ENCODE peak calls at places on chromosomes 13 and 19, in nine cellular contexts. One of them, this sample, is unnamed.

GRCh38 chr19:55669418-55670279 is 5.4 kb upstream of the EPN1 start:
- DNase-seq in astrocyte of the cerebellum: no peak
- DNase-seq in CD4-positive, alpha-beta T cell: no peak
- DNase-seq in ELR: no peak
- DNase-seq in GDM1: no peak
- DNase-seq in activated T-helper 1 cell treated with anti-CD3 and anti-CD28 coated beads, Interleukin-12 subunit alpha, Interleukin-12 subunit beta, Interleukin-2, Interleukin-4 antibody, amounts not matched to agents 30 ng/mL and 10 ng/mL and 1 ng/mL, durations not matched to agents 14 hours and 24 hours and 36 hours: no peak
- DNase-seq in tibial artery: no peak
- DNase-seq in activated naive CD4-positive, alpha-beta T cell treated with anti-CD3 and anti-CD28 coated beads, Interleukin-2, amount 50 U/mL, for 16 hours: no peak
- DNase-seq in left cardiac atrium: no peak
- DNase-seq in this sample: no peak

GRCh38 chr13:99559560-99559959 is 58.3 kb downstream of the TM9SF2 start:
- DNase-seq in astrocyte of the cerebellum: no peak
- DNase-seq in CD4-positive, alpha-beta T cell: no peak
- DNase-seq in ELR: no peak
- DNase-seq in GDM1: no peak
- DNase-seq in activated T-helper 1 cell treated with anti-CD3 and anti-CD28 coated beads, Interleukin-12 subunit alpha, Interleukin-12 subunit beta, Interleukin-2, Interleukin-4 antibody, amounts not matched to agents 30 ng/mL and 10 ng/mL and 1 ng/mL, durations not matched to agents 14 hours and 24 hours and 36 hours: no peak
- DNase-seq in tibial artery: no peak
- DNase-seq in activated naive CD4-positive, alpha-beta T cell treated with anti-CD3 and anti-CD28 coated beads, Interleukin-2, amount 50 U/mL, for 16 hours: no peak
- DNase-seq in left cardiac atrium: no peak
- DNase-seq in this sample: no peak

GRCh38 chr19:7716762-7717161 is 14.8 kb upstream of the FCER2 start:
- DNase-seq in astrocyte of the cerebellum: no peak
- DNase-seq in CD4-positive, alpha-beta T cell: no peak
- DNase-seq in ELR: no peak
- DNase-seq in GDM1: no peak
- DNase-seq in activated T-helper 1 cell treated with anti-CD3 and anti-CD28 coated beads, Interleukin-12 subunit alpha, Interleukin-12 subunit beta, Interleukin-2, Interleukin-4 antibody, amounts not matched to agents 30 ng/mL and 10 ng/mL and 1 ng/mL, durations not matched to agents 14 hours and 24 hours and 36 hours: no peak
- DNase-seq in tibial artery: no peak
- DNase-seq in activated naive CD4-positive, alpha-beta T cell treated with anti-CD3 and anti-CD28 coated beads, Interleukin-2, amount 50 U/mL, for 16 hours: no peak
- DNase-seq in left cardiac atrium: no peak
- DNase-seq in this sample: no peak

GRCh38 chr13:84649853-84650252 is 767.6 kb upstream of the SLITRK1 start:
- DNase-seq in astrocyte of the cerebellum: no peak
- DNase-seq in CD4-positive, alpha-beta T cell: no peak
- DNase-seq in ELR: peak
- DNase-seq in GDM1: no peak
- DNase-seq in activated T-helper 1 cell treated with anti-CD3 and anti-CD28 coated beads, Interleukin-12 subunit alpha, Interleukin-12 subunit beta, Interleukin-2, Interleukin-4 antibody, amounts not matched to agents 30 ng/mL and 10 ng/mL and 1 ng/mL, durations not matched to agents 14 hours and 24 hours and 36 hours: no peak
- DNase-seq in tibial artery: no peak
- DNase-seq in activated naive CD4-positive, alpha-beta T cell treated with anti-CD3 and anti-CD28 coated beads, Interleukin-2, amount 50 U/mL, for 16 hours: no peak
- DNase-seq in left cardiac atrium: no peak
- DNase-seq in this sample: no peak

GRCh38 chr13:66102864-66103263 is 1127.3 kb downstream of the PCDH9 start:
- DNase-seq in astrocyte of the cerebellum: no peak
- DNase-seq in CD4-positive, alpha-beta T cell: no peak
- DNase-seq in ELR: peak
- DNase-seq in GDM1: no peak
- DNase-seq in activated T-helper 1 cell treated with anti-CD3 and anti-CD28 coated beads, Interleukin-12 subunit alpha, Interleukin-12 subunit beta, Interleukin-2, Interleukin-4 antibody, amounts not matched to agents 30 ng/mL and 10 ng/mL and 1 ng/mL, durations not matched to agents 14 hours and 24 hours and 36 hours: no peak
- DNase-seq in tibial artery: no peak
- DNase-seq in activated naive CD4-positive, alpha-beta T cell treated with anti-CD3 and anti-CD28 coated beads, Interleukin-2, amount 50 U/mL, for 16 hours: no peak
- DNase-seq in left cardiac atrium: no peak
- DNase-seq in this sample: no peak

GRCh38 chr19:43847246-43847645 is 20.1 kb downstream of the ZNF283 start:
- DNase-seq in astrocyte of the cerebellum: no peak
- DNase-seq in CD4-positive, alpha-beta T cell: no peak
- DNase-seq in ELR: peak
- DNase-seq in GDM1: no peak
- DNase-seq in activated T-helper 1 cell treated with anti-CD3 and anti-CD28 coated beads, Interleukin-12 subunit alpha, Interleukin-12 subunit beta, Interleukin-2, Interleukin-4 antibody, amounts not matched to agents 30 ng/mL and 10 ng/mL and 1 ng/mL, durations not matched to agents 14 hours and 24 hours and 36 hours: no peak
- DNase-seq in tibial artery: no peak
- DNase-seq in activated naive CD4-positive, alpha-beta T cell treated with anti-CD3 and anti-CD28 coated beads, Interleukin-2, amount 50 U/mL, for 16 hours: no peak
- DNase-seq in left cardiac atrium: no peak
- DNase-seq in this sample: no peak

GRCh38 chr13:105805866-105806265 is 729.6 kb downstream of the EFNB2 start:
- DNase-seq in astrocyte of the cerebellum: no peak
- DNase-seq in CD4-positive, alpha-beta T cell: no peak
- DNase-seq in ELR: no peak
- DNase-seq in GDM1: no peak
- DNase-seq in activated T-helper 1 cell treated with anti-CD3 and anti-CD28 coated beads, Interleukin-12 subunit alpha, Interleukin-12 subunit beta, Interleukin-2, Interleukin-4 antibody, amounts not matched to agents 30 ng/mL and 10 ng/mL and 1 ng/mL, durations not matched to agents 14 hours and 24 hours and 36 hours: no peak
- DNase-seq in tibial artery: no peak
- DNase-seq in activated naive CD4-positive, alpha-beta T cell treated with anti-CD3 and anti-CD28 coated beads, Interleukin-2, amount 50 U/mL, for 16 hours: no peak
- DNase-seq in left cardiac atrium: no peak
- DNase-seq in this sample: no peak

GRCh38 chr19:10655457-10656312 is 1.5 kb downstream of the ILF3 start:
- DNase-seq in astrocyte of the cerebellum: no peak
- DNase-seq in CD4-positive, alpha-beta T cell: no peak
- DNase-seq in ELR: peak
- DNase-seq in GDM1: no peak
- DNase-seq in activated T-helper 1 cell treated with anti-CD3 and anti-CD28 coated beads, Interleukin-12 subunit alpha, Interleukin-12 subunit beta, Interleukin-2, Interleukin-4 antibody, amounts not matched to agents 30 ng/mL and 10 ng/mL and 1 ng/mL, durations not matched to agents 14 hours and 24 hours and 36 hours: no peak
- DNase-seq in tibial artery: no peak
- DNase-seq in activated naive CD4-positive, alpha-beta T cell treated with anti-CD3 and anti-CD28 coated beads, Interleukin-2, amount 50 U/mL, for 16 hours: no peak
- DNase-seq in left cardiac atrium: no peak
- DNase-seq in this sample: no peak

GRCh38 chr13:40987606-40988280 is 31.4 kb downstream of the ELF1 start:
- DNase-seq in astrocyte of the cerebellum: no peak
- DNase-seq in CD4-positive, alpha-beta T cell: no peak
- DNase-seq in ELR: no peak
- DNase-seq in GDM1: no peak
- DNase-seq in activated T-helper 1 cell treated with anti-CD3 and anti-CD28 coated beads, Interleukin-12 subunit alpha, Interleukin-12 subunit beta, Interleukin-2, Interleukin-4 antibody, amounts not matched to agents 30 ng/mL and 10 ng/mL and 1 ng/mL, durations not matched to agents 14 hours and 24 hours and 36 hours: no peak
- DNase-seq in tibial artery: no peak
- DNase-seq in activated naive CD4-positive, alpha-beta T cell treated with anti-CD3 and anti-CD28 coated beads, Interleukin-2, amount 50 U/mL, for 16 hours: no peak
- DNase-seq in left cardiac atrium: no peak
- DNase-seq in this sample: no peak

GRCh38 chr19:10211071-10211470 is 16.3 kb upstream of the DNMT1 start:
- DNase-seq in astrocyte of the cerebellum: no peak
- DNase-seq in CD4-positive, alpha-beta T cell: no peak
- DNase-seq in ELR: no peak
- DNase-seq in GDM1: no peak
- DNase-seq in activated T-helper 1 cell treated with anti-CD3 and anti-CD28 coated beads, Interleukin-12 subunit alpha, Interleukin-12 subunit beta, Interleukin-2, Interleukin-4 antibody, amounts not matched to agents 30 ng/mL and 10 ng/mL and 1 ng/mL, durations not matched to agents 14 hours and 24 hours and 36 hours: no peak
- DNase-seq in tibial artery: no peak
- DNase-seq in activated naive CD4-positive, alpha-beta T cell treated with anti-CD3 and anti-CD28 coated beads, Interleukin-2, amount 50 U/mL, for 16 hours: no peak
- DNase-seq in left cardiac atrium: no peak
- DNase-seq in this sample: no peak

GRCh38 chr13:58712191-58712590 is 1080.6 kb downstream of the PCDH17 start:
- DNase-seq in astrocyte of the cerebellum: no peak
- DNase-seq in CD4-positive, alpha-beta T cell: no peak
- DNase-seq in ELR: no peak
- DNase-seq in GDM1: no peak
- DNase-seq in activated T-helper 1 cell treated with anti-CD3 and anti-CD28 coated beads, Interleukin-12 subunit alpha, Interleukin-12 subunit beta, Interleukin-2, Interleukin-4 antibody, amounts not matched to agents 30 ng/mL and 10 ng/mL and 1 ng/mL, durations not matched to agents 14 hours and 24 hours and 36 hours: no peak
- DNase-seq in tibial artery: no peak
- DNase-seq in activated naive CD4-positive, alpha-beta T cell treated with anti-CD3 and anti-CD28 coated beads, Interleukin-2, amount 50 U/mL, for 16 hours: no peak
- DNase-seq in left cardiac atrium: no peak
- DNase-seq in this sample: no peak

GRCh38 chr19:662207-662961 is 630 bp downstream of the RNF126 start:
- DNase-seq in astrocyte of the cerebellum: no peak
- DNase-seq in CD4-positive, alpha-beta T cell: peak
- DNase-seq in ELR: peak
- DNase-seq in GDM1: peak
- DNase-seq in activated T-helper 1 cell treated with anti-CD3 and anti-CD28 coated beads, Interleukin-12 subunit alpha, Interleukin-12 subunit beta, Interleukin-2, Interleukin-4 antibody, amounts not matched to agents 30 ng/mL and 10 ng/mL and 1 ng/mL, durations not matched to agents 14 hours and 24 hours and 36 hours: peak
- DNase-seq in tibial artery: no peak
- DNase-seq in activated naive CD4-positive, alpha-beta T cell treated with anti-CD3 and anti-CD28 coated beads, Interleukin-2, amount 50 U/mL, for 16 hours: peak
- DNase-seq in left cardiac atrium: peak
- DNase-seq in this sample: peak

GRCh38 chr13:47463726-47464125 is 537.3 kb downstream of the SUCLA2 start:
- DNase-seq in astrocyte of the cerebellum: no peak
- DNase-seq in CD4-positive, alpha-beta T cell: no peak
- DNase-seq in ELR: peak
- DNase-seq in GDM1: no peak
- DNase-seq in activated T-helper 1 cell treated with anti-CD3 and anti-CD28 coated beads, Interleukin-12 subunit alpha, Interleukin-12 subunit beta, Interleukin-2, Interleukin-4 antibody, amounts not matched to agents 30 ng/mL and 10 ng/mL and 1 ng/mL, durations not matched to agents 14 hours and 24 hours and 36 hours: no peak
- DNase-seq in tibial artery: no peak
- DNase-seq in activated naive CD4-positive, alpha-beta T cell treated with anti-CD3 and anti-CD28 coated beads, Interleukin-2, amount 50 U/mL, for 16 hours: no peak
- DNase-seq in left cardiac atrium: no peak
- DNase-seq in this sample: no peak

GRCh38 chr19:11425719-11426457 is 6.8 kb upstream of the RGL3 start:
- DNase-seq in astrocyte of the cerebellum: no peak
- DNase-seq in CD4-positive, alpha-beta T cell: no peak
- DNase-seq in ELR: no peak
- DNase-seq in GDM1: no peak
- DNase-seq in activated T-helper 1 cell treated with anti-CD3 and anti-CD28 coated beads, Interleukin-12 subunit alpha, Interleukin-12 subunit beta, Interleukin-2, Interleukin-4 antibody, amounts not matched to agents 30 ng/mL and 10 ng/mL and 1 ng/mL, durations not matched to agents 14 hours and 24 hours and 36 hours: no peak
- DNase-seq in tibial artery: no peak
- DNase-seq in activated naive CD4-positive, alpha-beta T cell treated with anti-CD3 and anti-CD28 coated beads, Interleukin-2, amount 50 U/mL, for 16 hours: no peak
- DNase-seq in left cardiac atrium: no peak
- DNase-seq in this sample: no peak

GRCh38 chr13:46313441-46314257 is 73.4 kb downstream of the RUBCNL start:
- DNase-seq in astrocyte of the cerebellum: no peak
- DNase-seq in CD4-positive, alpha-beta T cell: no peak
- DNase-seq in ELR: no peak
- DNase-seq in GDM1: no peak
- DNase-seq in activated T-helper 1 cell treated with anti-CD3 and anti-CD28 coated beads, Interleukin-12 subunit alpha, Interleukin-12 subunit beta, Interleukin-2, Interleukin-4 antibody, amounts not matched to agents 30 ng/mL and 10 ng/mL and 1 ng/mL, durations not matched to agents 14 hours and 24 hours and 36 hours: no peak
- DNase-seq in tibial artery: no peak
- DNase-seq in activated naive CD4-positive, alpha-beta T cell treated with anti-CD3 and anti-CD28 coated beads, Interleukin-2, amount 50 U/mL, for 16 hours: no peak
- DNase-seq in left cardiac atrium: no peak
- DNase-seq in this sample: no peak

GRCh38 chr13:109610517-109610916 is 175.9 kb downstream of the IRS2 start:
- DNase-seq in astrocyte of the cerebellum: no peak
- DNase-seq in CD4-positive, alpha-beta T cell: peak
- DNase-seq in ELR: peak
- DNase-seq in GDM1: peak
- DNase-seq in activated T-helper 1 cell treated with anti-CD3 and anti-CD28 coated beads, Interleukin-12 subunit alpha, Interleukin-12 subunit beta, Interleukin-2, Interleukin-4 antibody, amounts not matched to agents 30 ng/mL and 10 ng/mL and 1 ng/mL, durations not matched to agents 14 hours and 24 hours and 36 hours: no peak
- DNase-seq in tibial artery: no peak
- DNase-seq in activated naive CD4-positive, alpha-beta T cell treated with anti-CD3 and anti-CD28 coated beads, Interleukin-2, amount 50 U/mL, for 16 hours: peak
- DNase-seq in left cardiac atrium: peak
- DNase-seq in this sample: no peak

GRCh38 chr19:23287620-23288019 is 37.4 kb upstream of the ZNF724 start:
- DNase-seq in astrocyte of the cerebellum: no peak
- DNase-seq in CD4-positive, alpha-beta T cell: no peak
- DNase-seq in ELR: peak
- DNase-seq in GDM1: no peak
- DNase-seq in activated T-helper 1 cell treated with anti-CD3 and anti-CD28 coated beads, Interleukin-12 subunit alpha, Interleukin-12 subunit beta, Interleukin-2, Interleukin-4 antibody, amounts not matched to agents 30 ng/mL and 10 ng/mL and 1 ng/mL, durations not matched to agents 14 hours and 24 hours and 36 hours: no peak
- DNase-seq in tibial artery: no peak
- DNase-seq in activated naive CD4-positive, alpha-beta T cell treated with anti-CD3 and anti-CD28 coated beads, Interleukin-2, amount 50 U/mL, for 16 hours: no peak
- DNase-seq in left cardiac atrium: no peak
- DNase-seq in this sample: no peak

GRCh38 chr19:58450836-58451357 is 525 bp upstream of the ZNF324B start:
- DNase-seq in astrocyte of the cerebellum: no peak
- DNase-seq in CD4-positive, alpha-beta T cell: no peak
- DNase-seq in ELR: no peak
- DNase-seq in GDM1: no peak
- DNase-seq in activated T-helper 1 cell treated with anti-CD3 and anti-CD28 coated beads, Interleukin-12 subunit alpha, Interleukin-12 subunit beta, Interleukin-2, Interleukin-4 antibody, amounts not matched to agents 30 ng/mL and 10 ng/mL and 1 ng/mL, durations not matched to agents 14 hours and 24 hours and 36 hours: no peak
- DNase-seq in tibial artery: no peak
- DNase-seq in activated naive CD4-positive, alpha-beta T cell treated with anti-CD3 and anti-CD28 coated beads, Interleukin-2, amount 50 U/mL, for 16 hours: no peak
- DNase-seq in left cardiac atrium: no peak
- DNase-seq in this sample: no peak

GRCh38 chr19:31154021-31154420 is 195.2 kb downstream of the TSHZ3 start:
- DNase-seq in astrocyte of the cerebellum: no peak
- DNase-seq in CD4-positive, alpha-beta T cell: no peak
- DNase-seq in ELR: peak
- DNase-seq in GDM1: no peak
- DNase-seq in activated T-helper 1 cell treated with anti-CD3 and anti-CD28 coated beads, Interleukin-12 subunit alpha, Interleukin-12 subunit beta, Interleukin-2, Interleukin-4 antibody, amounts not matched to agents 30 ng/mL and 10 ng/mL and 1 ng/mL, durations not matched to agents 14 hours and 24 hours and 36 hours: no peak
- DNase-seq in tibial artery: no peak
- DNase-seq in activated naive CD4-positive, alpha-beta T cell treated with anti-CD3 and anti-CD28 coated beads, Interleukin-2, amount 50 U/mL, for 16 hours: no peak
- DNase-seq in left cardiac atrium: no peak
- DNase-seq in this sample: no peak

GRCh38 chr19:19602136-19602712 is 16.3 kb downstream of the PBX4 start:
- DNase-seq in astrocyte of the cerebellum: no peak
- DNase-seq in CD4-positive, alpha-beta T cell: peak
- DNase-seq in ELR: no peak
- DNase-seq in GDM1: no peak
- DNase-seq in activated T-helper 1 cell treated with anti-CD3 and anti-CD28 coated beads, Interleukin-12 subunit alpha, Interleukin-12 subunit beta, Interleukin-2, Interleukin-4 antibody, amounts not matched to agents 30 ng/mL and 10 ng/mL and 1 ng/mL, durations not matched to agents 14 hours and 24 hours and 36 hours: peak
- DNase-seq in tibial artery: no peak
- DNase-seq in activated naive CD4-positive, alpha-beta T cell treated with anti-CD3 and anti-CD28 coated beads, Interleukin-2, amount 50 U/mL, for 16 hours: no peak
- DNase-seq in left cardiac atrium: no peak
- DNase-seq in this sample: no peak

GRCh38 chr13:104847863-104848262 is 1687.6 kb downstream of the EFNB2 start:
- DNase-seq in astrocyte of the cerebellum: no peak
- DNase-seq in CD4-positive, alpha-beta T cell: no peak
- DNase-seq in ELR: no peak
- DNase-seq in GDM1: no peak
- DNase-seq in activated T-helper 1 cell treated with anti-CD3 and anti-CD28 coated beads, Interleukin-12 subunit alpha, Interleukin-12 subunit beta, Interleukin-2, Interleukin-4 antibody, amounts not matched to agents 30 ng/mL and 10 ng/mL and 1 ng/mL, durations not matched to agents 14 hours and 24 hours and 36 hours: no peak
- DNase-seq in tibial artery: no peak
- DNase-seq in activated naive CD4-positive, alpha-beta T cell treated with anti-CD3 and anti-CD28 coated beads, Interleukin-2, amount 50 U/mL, for 16 hours: no peak
- DNase-seq in left cardiac atrium: no peak
- DNase-seq in this sample: no peak

GRCh38 chr13:50033696-50034095 is 18.5 kb downstream of the KCNRG start:
- DNase-seq in astrocyte of the cerebellum: no peak
- DNase-seq in CD4-positive, alpha-beta T cell: no peak
- DNase-seq in ELR: peak
- DNase-seq in GDM1: no peak
- DNase-seq in activated T-helper 1 cell treated with anti-CD3 and anti-CD28 coated beads, Interleukin-12 subunit alpha, Interleukin-12 subunit beta, Interleukin-2, Interleukin-4 antibody, amounts not matched to agents 30 ng/mL and 10 ng/mL and 1 ng/mL, durations not matched to agents 14 hours and 24 hours and 36 hours: no peak
- DNase-seq in tibial artery: no peak
- DNase-seq in activated naive CD4-positive, alpha-beta T cell treated with anti-CD3 and anti-CD28 coated beads, Interleukin-2, amount 50 U/mL, for 16 hours: no peak
- DNase-seq in left cardiac atrium: no peak
- DNase-seq in this sample: no peak

GRCh38 chr19:47379398-47379938 is 30.4 kb downstream of the DHX34 start:
- DNase-seq in astrocyte of the cerebellum: no peak
- DNase-seq in CD4-positive, alpha-beta T cell: no peak
- DNase-seq in ELR: no peak
- DNase-seq in GDM1: no peak
- DNase-seq in activated T-helper 1 cell treated with anti-CD3 and anti-CD28 coated beads, Interleukin-12 subunit alpha, Interleukin-12 subunit beta, Interleukin-2, Interleukin-4 antibody, amounts not matched to agents 30 ng/mL and 10 ng/mL and 1 ng/mL, durations not matched to agents 14 hours and 24 hours and 36 hours: no peak
- DNase-seq in tibial artery: no peak
- DNase-seq in activated naive CD4-positive, alpha-beta T cell treated with anti-CD3 and anti-CD28 coated beads, Interleukin-2, amount 50 U/mL, for 16 hours: no peak
- DNase-seq in left cardiac atrium: no peak
- DNase-seq in this sample: no peak

GRCh38 chr13:105084931-105085330 is 1450.5 kb downstream of the EFNB2 start:
- DNase-seq in astrocyte of the cerebellum: no peak
- DNase-seq in CD4-positive, alpha-beta T cell: no peak
- DNase-seq in ELR: no peak
- DNase-seq in GDM1: no peak
- DNase-seq in activated T-helper 1 cell treated with anti-CD3 and anti-CD28 coated beads, Interleukin-12 subunit alpha, Interleukin-12 subunit beta, Interleukin-2, Interleukin-4 antibody, amounts not matched to agents 30 ng/mL and 10 ng/mL and 1 ng/mL, durations not matched to agents 14 hours and 24 hours and 36 hours: no peak
- DNase-seq in tibial artery: no peak
- DNase-seq in activated naive CD4-positive, alpha-beta T cell treated with anti-CD3 and anti-CD28 coated beads, Interleukin-2, amount 50 U/mL, for 16 hours: no peak
- DNase-seq in left cardiac atrium: no peak
- DNase-seq in this sample: no peak

GRCh38 chr13:90305796-90306195 is 1041.7 kb upstream of the MIR17HG start:
- DNase-seq in astrocyte of the cerebellum: no peak
- DNase-seq in CD4-positive, alpha-beta T cell: no peak
- DNase-seq in ELR: no peak
- DNase-seq in GDM1: no peak
- DNase-seq in activated T-helper 1 cell treated with anti-CD3 and anti-CD28 coated beads, Interleukin-12 subunit alpha, Interleukin-12 subunit beta, Interleukin-2, Interleukin-4 antibody, amounts not matched to agents 30 ng/mL and 10 ng/mL and 1 ng/mL, durations not matched to agents 14 hours and 24 hours and 36 hours: no peak
- DNase-seq in tibial artery: no peak
- DNase-seq in activated naive CD4-positive, alpha-beta T cell treated with anti-CD3 and anti-CD28 coated beads, Interleukin-2, amount 50 U/mL, for 16 hours: no peak
- DNase-seq in left cardiac atrium: no peak
- DNase-seq in this sample: no peak

This sample was measured in activated naive CD8-positive, alpha-beta T cell treated with anti-CD3 and anti-CD28 coated beads, Interleukin-2, amount 50 U/mL, for 16 hours.